ENCODE peak calls at places on chromosomes 4 and X, in six cellular contexts. K is HFF-Myc, S is dorsolateral prefrontal cortex, U is IMR-90, Y is suprapubic skin, L is RWPE1. Z is an unnamed sample.

GRCh38 chrX:112359906-112360305 is 277.3 kb upstream of the TRPC5 start:
- DNase-seq in K (no peak), S (no peak), U (peak), Y (no peak), L (no peak), Z (no peak)

GRCh38 chrX:110021180-110022022 is 18.5 kb downstream of the TMEM164 start:
- DNase-seq in K (no peak), S (no peak), U (peak), Y (no peak), L (no peak), Z (no peak)

GRCh38 chr4:165294907-165295306 is 32.6 kb upstream of the MSMO1 start:
- DNase-seq in K (no peak), S (no peak), U (no peak), Y (no peak), L (no peak), Z (peak)

GRCh38 chrX:63751481-63751880 is 33.5 kb downstream of the ARHGEF9 start:
- DNase-seq in K (no peak), S (no peak), U (no peak), Y (no peak), L (no peak), Z (no peak)

GRCh38 chr4:82583897-82584604 is 22.3 kb upstream of the TMEM150C start:
- DNase-seq in K (no peak), S (no peak), U (no peak), Y (no peak), L (no peak), Z (no peak)

GRCh38 chrX:153635388-153635787 is 11.6 kb upstream of the DUSP9 start:
- DNase-seq in K (no peak), S (no peak), U (no peak), Y (no peak), L (no peak), Z (no peak)

GRCh38 chrX:153649178-153649914 is 2.3 kb downstream of the DUSP9 start:
- DNase-seq in K (no peak), S (no peak), U (no peak), Y (peak), L (no peak), Z (peak)

GRCh38 chr4:18075823-18076433 is 54.4 kb upstream of the LCORL start:
- DNase-seq in K (no peak), S (no peak), U (peak), Y (no peak), L (no peak), Z (peak)

GRCh38 chr4:25883565-25883964 is 20.8 kb upstream of the SEL1L3 start:
- DNase-seq in K (no peak), S (no peak), U (no peak), Y (no peak), L (no peak), Z (no peak)

GRCh38 chr4:59062970-59063369 is 1952.8 kb upstream of the IGFBP7 start:
- DNase-seq in K (no peak), S (no peak), U (no peak), Y (no peak), L (no peak), Z (no peak)

GRCh38 chr4:82898322-82899243 is 2.0 kb upstream of the THAP9 start:
- DNase-seq in K (no peak), S (no peak), U (peak), Y (no peak), L (no peak), Z (peak)

GRCh38 chr4:6380746-6381411 is 91.5 kb downstream of the PPP2R2C start:
- DNase-seq in K (no peak), S (no peak), U (no peak), Y (no peak), L (no peak), Z (no peak)

GRCh38 chrX:134023851-134024281 is 38.5 kb upstream of the GPC3 start:
- DNase-seq in K (no peak), S (no peak), U (no peak), Y (no peak), L (no peak), Z (no peak)

GRCh38 chrX:119729408-119730201 is 28.8 kb upstream of the SOWAHD start:
- DNase-seq in K (no peak), S (peak), U (peak), Y (peak), L (peak), Z (peak)

GRCh38 chrX:119726900-119727555 is 31.4 kb upstream of the SOWAHD start:
- DNase-seq in K (no peak), S (no peak), U (no peak), Y (no peak), L (no peak), Z (peak)

DNA sequence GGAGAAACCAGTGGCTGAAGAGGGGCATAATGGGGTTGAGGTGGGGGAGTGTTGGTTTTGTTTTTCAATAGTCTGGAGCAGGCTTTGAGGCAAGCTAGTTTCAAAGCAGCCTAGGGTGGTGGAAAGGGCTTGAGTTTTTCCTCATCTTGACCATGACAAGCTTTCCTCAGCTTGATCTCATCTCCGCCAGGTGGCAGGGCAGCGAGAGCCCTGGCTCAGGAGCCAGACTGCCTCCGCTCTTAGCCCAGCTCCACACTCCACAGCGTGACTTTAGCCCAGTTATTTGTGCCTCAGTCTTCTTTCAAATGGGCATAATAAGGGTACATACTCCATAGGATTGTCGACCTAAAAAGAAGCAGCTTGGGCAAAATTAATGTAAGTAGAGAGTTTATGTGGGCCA is 29.9 kb upstream of the SOWAHD start:
- DNase-seq in K (no peak), S (no peak), U (no peak), Y (no peak), L (no peak), Z (no peak)
- TF ChIP-seq CTCF in K (no peak), S (no peak), U (no peak), Y (no peak), L (no peak), Z (no peak)

GRCh38 chr4:4432341-4433125 is 45.6 kb downstream of the NSG1 start:
- DNase-seq in K (no peak), S (no peak), U (no peak), Y (no peak), L (no peak), Z (no peak)

GRCh38 chr4:4427886-4428285 is 41.0 kb downstream of the NSG1 start:
- DNase-seq in K (no peak), S (no peak), U (no peak), Y (no peak), L (no peak), Z (no peak)

GRCh38 chr4:4428966-4429875 is 42.3 kb downstream of the NSG1 start:
- DNase-seq in K (no peak), S (no peak), U (no peak), Y (no peak), L (no peak), Z (no peak)

GRCh38 chr4:4427478-4427870 is 40.6 kb downstream of the NSG1 start:
- DNase-seq in K (no peak), S (no peak), U (no peak), Y (no peak), L (no peak), Z (no peak)

DNA sequence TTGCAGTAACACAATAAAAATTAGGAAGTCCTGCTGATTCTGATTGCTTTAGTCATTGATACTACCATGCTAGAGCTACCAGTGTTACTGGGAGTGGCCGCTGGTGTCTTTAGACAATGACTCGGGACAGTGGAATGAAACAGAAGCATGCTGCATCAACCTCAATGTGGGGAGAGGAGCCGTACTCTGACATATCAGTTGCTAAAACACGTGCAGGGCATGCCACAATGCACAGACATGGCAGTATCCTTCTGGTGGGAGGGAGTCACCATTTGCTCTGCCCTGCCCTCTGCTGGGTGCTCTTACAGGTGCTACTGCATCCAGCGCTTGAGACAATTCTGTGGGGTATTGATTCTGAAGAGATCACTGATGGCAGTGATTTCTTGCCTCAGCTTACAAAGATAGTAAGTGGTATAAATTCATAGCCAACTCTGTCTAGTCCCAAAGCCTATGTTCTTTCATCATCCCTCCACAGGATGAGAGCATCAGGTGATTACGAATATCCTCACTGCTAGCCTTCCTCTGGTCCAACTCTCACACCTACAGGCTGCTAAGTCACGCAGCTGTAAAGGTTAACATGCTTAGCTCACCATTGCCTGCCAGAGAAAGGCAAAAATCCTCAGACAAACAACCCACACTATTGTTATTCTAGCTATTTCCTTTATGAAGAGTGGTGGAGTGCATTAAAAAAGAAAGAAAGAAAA is 43.7 kb downstream of the NSG1 start:
- DNase-seq in K (peak), S (peak), U (peak), Y (no peak), L (peak), Z (peak)
- TF ChIP-seq CTCF in K (peak), S (peak), U (peak), Y (peak), L (peak), Z (peak)

GRCh38 chrX:149002320-149002719 is 501.9 kb downstream of the AFF2 start:
- DNase-seq in K (no peak), S (no peak), U (no peak), Y (no peak), L (no peak), Z (no peak)

GRCh38 chrX:149003863-149004660 is 501.0 kb downstream of the IDS start:
- DNase-seq in K (no peak), S (no peak), U (no peak), Y (no peak), L (no peak), Z (no peak)

GRCh38 chrX:149006235-149006634 is 498.9 kb downstream of the IDS start:
- DNase-seq in K (no peak), S (no peak), U (no peak), Y (no peak), L (no peak), Z (no peak)

GRCh38 chrX:149010026-149010898 is 494.8 kb downstream of the IDS start:
- DNase-seq in K (no peak), S (no peak), U (no peak), Y (no peak), L (no peak), Z (no peak)

GRCh38 chrX:149004936-149005335 is 500.2 kb downstream of the IDS start:
- DNase-seq in K (no peak), S (no peak), U (no peak), Y (no peak), L (no peak), Z (no peak)
- TF ChIP-seq CTCF in K (no peak), S (no peak), U (peak), Y (no peak), L (no peak), Z (no peak)

GRCh38 chrX:15142084-15142715 is 127.7 kb downstream of the ASB9 start:
- DNase-seq in K (no peak), S (no peak), U (no peak), Y (no peak), L (no peak), Z (peak)

GRCh38 chrX:15143050-15143824 is 126.6 kb downstream of the ASB9 start:
- DNase-seq in K (peak), S (peak), U (peak), Y (no peak), L (peak), Z (peak)

GRCh38 chrX:15143825-15144121 is 126.1 kb downstream of the ASB9 start:
- DNase-seq in K (no peak), S (no peak), U (no peak), Y (no peak), L (no peak), Z (no peak)

GRCh38 chrX:15150578-15150977 is 119.3 kb downstream of the ASB9 start:
- DNase-seq in K (no peak), S (no peak), U (no peak), Y (no peak), L (no peak), Z (no peak)

DNA sequence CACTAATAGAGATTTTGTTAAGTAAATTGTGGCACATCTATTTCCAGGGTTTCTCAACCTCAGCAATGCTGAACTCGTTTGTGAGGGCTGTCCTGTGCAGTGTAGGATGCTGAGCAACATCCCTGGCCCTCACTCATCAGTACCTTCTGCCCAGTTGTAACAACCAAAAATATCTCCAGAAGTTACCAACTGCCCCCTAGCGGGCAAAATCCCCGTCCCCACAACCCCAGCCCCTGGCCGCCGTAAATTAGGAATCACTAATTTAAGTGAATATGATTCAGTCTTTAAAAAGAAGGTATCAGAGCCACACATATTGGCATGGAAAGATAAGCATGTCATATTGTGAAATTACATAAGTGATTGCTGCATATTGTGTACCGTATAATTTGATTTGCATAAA is 123.4 kb downstream of the ASB9 start:
- DNase-seq in K (no peak), S (no peak), U (no peak), Y (no peak), L (no peak), Z (peak)
- TF ChIP-seq CTCF in K (peak), S (peak), U (peak), Y (no peak), L (no peak), Z (peak)

GRCh38 chr4:43882470-43882869 is 566.1 kb downstream of the KCTD8 start:
- DNase-seq in K (no peak), S (no peak), U (no peak), Y (no peak), L (no peak), Z (no peak)
- TF ChIP-seq CTCF in K (no peak), S (no peak), U (no peak), Y (no peak), L (no peak), Z (no peak)

DNA sequence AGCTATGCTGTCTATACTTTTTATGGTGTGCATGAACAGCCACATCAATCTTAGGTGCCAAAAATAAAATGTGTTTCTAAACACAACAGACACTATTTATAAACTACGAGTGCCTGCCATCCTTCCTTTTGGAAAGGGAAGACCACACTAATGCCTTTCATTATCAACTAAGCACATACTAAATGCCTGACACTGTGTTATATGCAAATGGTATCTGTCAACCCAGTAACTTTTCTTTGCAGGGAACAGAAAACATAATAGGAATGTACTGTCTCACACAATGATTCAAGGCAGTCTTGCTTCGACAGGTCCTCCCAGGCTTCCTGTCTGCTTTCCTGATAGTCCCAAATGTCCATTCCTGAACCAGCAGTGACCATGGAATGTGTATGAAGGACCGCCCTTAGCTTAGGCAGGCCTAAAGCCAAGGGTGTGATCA is 43.8 kb downstream of the ADGRA3 start:
- DNase-seq in K (no peak), S (no peak), U (peak), Y (no peak), L (peak), Z (no peak)
- TF ChIP-seq CTCF in K (no peak), S (no peak), U (no peak), Y (no peak), L (no peak), Z (no peak)

GRCh38 chrX:151796576-151796975 is 62.0 kb downstream of the CNGA2 start:
- DNase-seq in K (no peak), S (no peak), U (no peak), Y (no peak), L (no peak), Z (no peak)

GRCh38 chrX:151806967-151807540 is 72.5 kb downstream of the CNGA2 start:
- DNase-seq in K (no peak), S (no peak), U (no peak), Y (no peak), L (peak), Z (no peak)

DNA sequence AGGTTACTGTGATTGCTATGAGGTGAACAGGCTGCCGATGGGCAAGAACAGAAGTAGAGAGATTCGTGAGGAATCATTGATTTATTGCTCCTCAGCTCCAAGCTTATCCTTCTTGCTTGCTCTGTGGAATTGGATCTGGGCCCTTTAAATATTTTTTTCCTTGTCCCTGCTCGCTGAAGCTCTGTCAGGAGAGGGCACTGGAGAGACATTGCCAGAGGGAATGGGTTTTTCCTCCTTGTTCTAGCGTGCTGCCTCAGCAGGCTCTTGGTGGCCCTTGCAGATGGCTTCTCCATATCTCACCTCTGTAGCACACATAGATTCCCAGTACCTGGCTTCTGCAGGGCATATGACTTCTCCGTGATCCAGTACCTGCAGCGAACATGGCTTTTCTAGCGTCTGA is 67.4 kb downstream of the CNGA2 start:
- DNase-seq in K (no peak), S (no peak), U (no peak), Y (no peak), L (no peak), Z (no peak)
- TF ChIP-seq CTCF in K (peak), S (no peak), U (peak), Y (no peak), L (no peak), Z (no peak)

GRCh38 chrX:52220936-52221335 is 36.2 kb downstream of the MAGED4 start:
- DNase-seq in K (no peak), S (no peak), U (no peak), Y (no peak), L (no peak), Z (no peak)

GRCh38 chrX:52216541-52216940 is 31.9 kb downstream of the MAGED4 start:
- DNase-seq in K (no peak), S (no peak), U (no peak), Y (no peak), L (no peak), Z (no peak)

GRCh38 chrX:52213276-52213675 is 28.6 kb downstream of the MAGED4 start:
- DNase-seq in K (no peak), S (no peak), U (no peak), Y (no peak), L (no peak), Z (no peak)

DNA sequence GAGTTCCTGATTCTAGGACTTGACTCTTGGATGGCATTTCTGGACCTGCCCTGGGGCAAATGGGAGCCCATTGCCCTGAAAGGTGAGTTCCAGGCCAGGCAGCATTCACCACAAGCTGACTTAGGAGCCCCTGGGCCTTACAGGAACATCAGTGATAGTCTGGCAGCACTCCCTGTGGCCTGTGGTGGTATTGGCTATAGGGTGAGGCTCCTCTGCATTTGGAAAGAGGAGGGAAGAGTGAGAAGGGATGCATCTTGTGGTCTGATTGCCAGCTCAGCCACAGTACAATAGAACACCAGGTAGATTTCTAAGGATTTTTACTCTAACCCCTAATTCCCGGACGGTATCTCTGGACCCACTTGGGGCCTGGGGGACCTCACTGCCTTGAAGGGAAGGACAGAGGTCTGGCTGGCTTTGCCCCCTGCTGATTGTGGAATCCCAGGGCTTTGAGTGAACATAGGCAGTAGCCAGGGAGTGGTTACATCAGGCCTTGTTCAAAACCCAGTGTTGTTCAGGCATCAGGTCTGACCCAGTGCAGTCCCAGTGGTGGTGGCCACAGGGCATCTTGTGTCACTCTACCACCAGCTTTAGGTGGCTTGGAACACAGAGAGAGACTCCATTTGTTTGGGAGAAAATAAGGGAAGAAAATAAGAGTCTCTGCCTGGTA is 32.9 kb downstream of the MAGED4 start:
- DNase-seq in K (no peak), S (no peak), U (no peak), Y (no peak), L (no peak), Z (no peak)
- TF ChIP-seq CTCF in K (peak), S (no peak), U (no peak), Y (no peak), L (no peak), Z (no peak)

GRCh38 chr4:70713453-70714026 is 8.2 kb upstream of the RUFY3 start:
- DNase-seq in K (no peak), S (no peak), U (no peak), Y (no peak), L (peak), Z (no peak)
- TF ChIP-seq CTCF in K (no peak), S (no peak), U (no peak), Y (no peak), L (no peak), Z (no peak)